ENCODE peak calls at places on chromosomes 12 and 14, in four cellular contexts. P is activated T-cell treated with anti-CD3 and anti-CD28 coated beads, Interleukin-2, amount 50 U/mL, for 48 hours; X is stimulated activated CD4-positive, alpha-beta T cell treated with anti-CD3 and anti-CD28 coated beads, Interleukin-2, amount 100 ng/mL, for 24 hours; Z is heart left ventricle. M is an unnamed sample.

GRCh38 chr12:117408161-117408791 is 46.9 kb upstream of the NOS1 start:
- DNase-seq in P (no peak), X (no peak), Z (no peak), M (no peak)

GRCh38 chr14:63713058-63713457 is 14.8 kb downstream of the SGPP1 start:
- DNase-seq in P (no peak), X (no peak), Z (no peak), M (no peak)

GRCh38 chr14:61608245-61609142 is 86.8 kb upstream of the HIF1A start:
- DNase-seq in P (no peak), X (no peak), Z (no peak), M (no peak)

GRCh38 chr12:40010899-40011774 is 94.7 kb downstream of the SLC2A13 start:
- DNase-seq in P (peak; percentile 37), X (peak; percentile 22), Z (no peak), M (no peak)

GRCh38 chr12:39287409-39287808 is 155.5 kb downstream of the KIF21A start:
- DNase-seq in P (no peak), X (no peak), Z (no peak), M (no peak)

GRCh38 chr12:127083028-127083949 is 1183.7 kb upstream of the TMEM132C start:
- DNase-seq in P (no peak), X (no peak), Z (no peak), M (no peak)

GRCh38 chr12:93875157-93875556 is 198.0 kb downstream of the CRADD start:
- DNase-seq in P (no peak), X (no peak), Z (no peak), M (no peak)

GRCh38 chr12:65755596-65755978 is 68.7 kb upstream of the HMGA2 start:
- DNase-seq in P (no peak), X (no peak), Z (no peak), M (no peak)

GRCh38 chr14:96629082-96629481 is 126.9 kb downstream of the PAPOLA start:
- DNase-seq in P (no peak), X (no peak), Z (no peak), M (peak; percentile 18)